ENCODE peak calls at places on chromosomes 7 and 10, in ten cellular contexts. N, W, J, G, B, T, E, O, Y and S are unnamed samples.

GRCh38 chr7:43723002-43723331 is 6.4 kb downstream of the COA1 start:
- DNase-seq in J (no peak), W (no peak), T (no peak), O (no peak), E (no peak), Y (no peak), G (no peak), N (no peak), B (no peak), S (no peak)

GRCh38 chr7:36207451-36208291 is 54.6 kb downstream of the EEPD1 start:
- DNase-seq in N (peak), B (peak), E (no peak), W (no peak), T (peak), J (peak), Y (peak), O (peak), G (no peak), S (no peak)

GRCh38 chr10:132617781-132618052 is 80.1 kb downstream of the INPP5A start:
- DNase-seq in J (no peak), Y (no peak), O (no peak), G (no peak), T (no peak), E (no peak), W (no peak), B (no peak), N (no peak), S (no peak)

GRCh38 chr7:50556247-50556976 is 8.8 kb downstream of the DDC start:
- DNase-seq in Y (no peak), B (no peak), N (no peak), O (peak), T (no peak), G (no peak), W (no peak), E (no peak), J (peak), S (no peak)

GRCh38 chr7:1737956-1738355 is 67.9 kb downstream of the ELFN1 start:
- DNase-seq in B (no peak), E (no peak), O (no peak), J (no peak), W (no peak), Y (no peak), N (no peak), G (no peak), T (no peak), S (no peak)

GRCh38 chr10:121088524-121088923 is 237.4 kb downstream of the WDR11 start:
- DNase-seq in W (no peak), O (peak), B (no peak), G (no peak), N (no peak), J (peak), Y (no peak), T (no peak), E (no peak), S (no peak)

GRCh38 chr10:73857446-73857845 is 16.9 kb downstream of the CAMK2G start:
- DNase-seq in B (no peak), W (no peak), O (no peak), G (no peak), J (peak), N (no peak), Y (no peak), T (no peak), E (no peak), S (no peak)

GRCh38 chr10:17412323-17412722 is 42.1 kb downstream of the ST8SIA6 start:
- DNase-seq in J (no peak), N (no peak), B (no peak), T (no peak), Y (no peak), G (no peak), O (peak), W (no peak), E (no peak), S (no peak)

GRCh38 chr7:149869867-149870266 is 3.9 kb upstream of the ATP6V0E2 start:
- DNase-seq in N (no peak), B (no peak), O (no peak), J (no peak), Y (no peak), T (no peak), G (no peak), E (no peak), W (peak), S (no peak)

GRCh38 chr7:116261904-116262303 is 51.6 kb downstream of the TES start:
- DNase-seq in J (no peak), G (no peak), W (no peak), N (no peak), E (no peak), T (no peak), B (no peak), Y (no peak), O (peak), S (no peak)

GRCh38 chr10:62647375-62648092 is 157.0 kb upstream of the ADO start:
- DNase-seq in Y (no peak), G (no peak), N (no peak), W (no peak), J (no peak), B (no peak), E (no peak), T (no peak), O (no peak), S (no peak)

GRCh38 chr7:100147278-100147677 is 1.4 kb upstream of the LAMTOR4 start:
- DNase-seq in J (no peak), G (no peak), T (no peak), E (no peak), O (no peak), N (no peak), W (no peak), Y (no peak), B (no peak), S (no peak)

GRCh38 chr7:100148225-100148558 is 526 bp upstream of the LAMTOR4 start:
- DNase-seq in J (no peak), W (no peak), T (no peak), N (no peak), G (no peak), B (no peak), E (no peak), Y (no peak), O (no peak), S (no peak)

GRCh38 chr7:100152937-100153666 is 4.4 kb downstream of the LAMTOR4 start:
- DNase-seq in Y (no peak), T (no peak), G (no peak), B (no peak), J (no peak), W (no peak), E (no peak), O (no peak), N (no peak), S (no peak)

GRCh38 chr7:100152404-100152803 is 3.7 kb downstream of the LAMTOR4 start:
- DNase-seq in G (no peak), B (no peak), E (no peak), O (no peak), W (peak), J (no peak), T (no peak), N (no peak), Y (no peak), S (no peak)

DNA sequence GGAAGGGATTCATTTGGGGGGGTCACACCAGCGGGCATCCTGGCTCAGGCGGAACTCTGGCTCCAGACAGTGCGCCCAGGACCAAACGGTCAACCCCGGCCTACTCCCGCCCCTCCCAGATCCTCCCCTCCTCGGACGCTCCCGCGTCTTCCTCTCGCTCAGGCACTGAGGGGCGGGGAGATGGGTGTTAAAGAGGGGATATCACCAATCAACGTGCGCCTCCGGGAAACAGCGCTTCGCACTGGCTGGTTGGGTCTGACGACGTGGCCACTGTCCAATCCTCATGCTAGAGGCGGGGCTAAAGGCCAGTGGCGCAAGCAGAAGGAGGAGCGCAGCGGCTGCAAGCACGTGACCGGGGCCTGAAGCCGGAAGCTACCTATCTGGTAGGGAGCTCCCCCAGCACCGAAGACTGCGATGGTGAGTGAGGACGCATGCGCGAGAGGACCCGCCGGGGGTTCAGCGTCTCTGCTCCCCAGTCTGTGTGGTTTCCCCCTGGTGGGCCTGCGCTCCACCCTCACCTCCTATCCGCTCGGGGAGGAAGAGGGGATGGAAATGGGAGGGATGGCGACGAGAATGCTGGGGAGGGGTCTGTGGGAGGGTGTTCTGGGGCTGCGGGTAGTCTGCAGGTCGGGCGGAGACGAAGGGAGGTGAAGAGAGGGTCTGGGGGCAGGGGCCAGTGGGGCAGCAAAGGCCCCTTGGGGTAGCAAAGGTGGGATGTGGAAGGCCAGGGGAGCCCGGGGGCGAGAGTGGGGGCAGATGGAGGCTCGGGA is at the start of gene LAMTOR4:
- DNase-seq in J (peak), W (peak), T (peak), G (peak), E (peak), O (peak), N (peak), B (peak), Y (peak), S (peak)
- TF ChIP-seq CTCF in J (no peak), W (no peak), T (no peak), G (peak), E (no peak), O (no peak), N (no peak), B (no peak), Y (no peak), S (no peak)

GRCh38 chr10:530717-531116 is 158.8 kb downstream of the DIP2C start:
- DNase-seq in T (no peak), B (no peak), E (no peak), J (no peak), G (no peak), O (no peak), W (no peak), Y (no peak), N (no peak), S (no peak)
- TF ChIP-seq CTCF in T (no peak), B (no peak), E (no peak), J (no peak), G (no peak), O (no peak), W (no peak), Y (no peak), N (no peak), S (no peak)

GRCh38 chr7:127478040-127478386 is 85.5 kb upstream of the ZNF800 start:
- DNase-seq in Y (no peak), N (no peak), T (no peak), W (no peak), B (no peak), E (no peak), O (no peak), G (no peak), J (peak), S (no peak)
- TF ChIP-seq CTCF in Y (no peak), N (no peak), T (no peak), W (no peak), B (no peak), E (no peak), O (no peak), G (peak), J (no peak), S (no peak)

GRCh38 chr10:96488161-96488935 is 25.4 kb downstream of the TLL2 start:
- DNase-seq in E (no peak), O (no peak), J (peak), T (no peak), Y (no peak), W (no peak), G (no peak), N (no peak), B (no peak), S (no peak)

GRCh38 chr10:96478317-96478716 is 35.4 kb downstream of the TLL2 start:
- DNase-seq in E (no peak), O (no peak), W (no peak), B (no peak), Y (no peak), N (no peak), J (peak), G (no peak), T (no peak), S (no peak)

GRCh38 chr10:96482815-96483588 is 30.7 kb downstream of the TLL2 start:
- DNase-seq in T (no peak), G (no peak), Y (no peak), E (no peak), W (no peak), B (no peak), J (no peak), N (no peak), O (no peak), S (no peak)
- TF ChIP-seq CTCF in T (no peak), G (no peak), Y (no peak), E (no peak), W (no peak), B (no peak), J (no peak), N (no peak), O (no peak), S (no peak)

GRCh38 chr7:20441886-20442505 is 111.3 kb downstream of the ITGB8 start:
- DNase-seq in Y (no peak), B (no peak), N (no peak), E (no peak), O (no peak), G (no peak), W (no peak), J (peak), T (no peak), S (no peak)
- TF ChIP-seq CTCF in Y (no peak), B (no peak), N (no peak), E (no peak), O (no peak), G (no peak), W (no peak), J (no peak), T (no peak), S (no peak)

GRCh38 chr10:85612833-85613232 is 753.8 kb downstream of the GRID1 start:
- DNase-seq in G (no peak), O (no peak), E (no peak), W (no peak), J (no peak), T (no peak), B (no peak), N (no peak), Y (no peak), S (no peak)
- TF ChIP-seq CTCF in G (peak), O (no peak), E (no peak), W (peak), J (no peak), T (peak), B (no peak), N (no peak), Y (no peak), S (no peak)

DNA sequence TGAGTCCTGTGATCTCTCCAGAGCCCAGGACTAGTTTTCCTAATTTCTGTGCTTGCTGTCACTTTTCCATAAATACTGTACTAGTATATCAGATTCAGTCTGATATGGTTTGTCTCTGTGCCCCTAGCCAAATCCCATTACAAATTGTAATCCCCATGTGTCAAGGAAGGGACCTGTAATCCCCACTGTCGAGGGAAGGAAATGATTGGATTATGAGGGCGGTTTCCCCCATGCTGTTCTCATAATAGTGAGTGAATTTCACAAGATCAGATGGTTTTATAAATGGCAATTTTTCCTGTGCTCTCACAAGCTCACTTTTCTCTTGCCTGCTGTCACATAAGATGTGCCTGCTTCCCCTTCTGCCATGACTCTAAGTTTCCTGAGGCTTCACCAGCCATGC is 54.8 kb upstream of the IFRD1 start:
- DNase-seq in G (no peak), E (no peak), O (no peak), B (no peak), W (no peak), J (no peak), Y (no peak), T (no peak), N (no peak), S (no peak)
- TF ChIP-seq CTCF in G (no peak), E (no peak), O (no peak), B (no peak), W (no peak), J (no peak), Y (no peak), T (no peak), N (no peak), S (no peak)

GRCh38 chr10:131312261-131312801 is 810 bp upstream of the TCERG1L start:
- DNase-seq in N (no peak), J (no peak), G (peak), O (no peak), B (no peak), Y (no peak), T (no peak), E (no peak), W (no peak), S (no peak)
- TF ChIP-seq CTCF in N (no peak), J (no peak), G (peak), O (peak), B (no peak), Y (no peak), T (no peak), E (no peak), W (no peak), S (no peak)